ENCODE peak calls at places on chromosome 7, in seven cellular contexts. J, Y, L, C, N, W and E are unnamed samples. For H3K4me1 and H3K36me3, the result is how much of the 10 kb centered on the place peaks cover.

GRCh38 chr7:131325179-131325840 is 2.4 kb upstream of the MKLN1 start:
- DNase-seq in J (peak), N (no peak), Y (no peak), C (no peak), L (no peak), W (no peak), E (no peak)

GRCh38 chr7:45943986-45944385 is 22.9 kb upstream of the IGFBP3 start:
- DNase-seq in Y (no peak), N (no peak), C (no peak), W (no peak), J (no peak), L (no peak), E (no peak)

GRCh38 chr7:110224643-110225042 is 866.3 kb upstream of the LRRN3 start:
- DNase-seq in N (peak), Y (no peak), L (no peak), C (no peak), W (no peak), J (no peak), E (no peak)

GRCh38 chr7:23955600-23956149 is 245.7 kb downstream of the STK31 start:
- DNase-seq in Y (no peak), C (no peak), L (peak), J (no peak), N (no peak), W (no peak), E (no peak)

GRCh38 chr7:102836206-102836938 is 76.4 kb upstream of the LRRC17 start:
- DNase-seq in L (no peak), N (peak), Y (no peak), C (no peak), W (no peak), J (peak), E (no peak)

GRCh38 chr7:7980134-7980533 is 11.5 kb downstream of the GLCCI1 start:
- DNase-seq in W (no peak), Y (no peak), C (no peak), L (no peak), J (no peak), N (no peak), E (no peak)

GRCh38 chr7:148395292-148395691 is 195.3 kb upstream of the C7orf33 start:
- DNase-seq in J (no peak), N (no peak), Y (no peak), W (no peak), L (peak), C (no peak), E (no peak)

GRCh38 chr7:14446829-14447228 is 455.7 kb downstream of the DGKB start:
- DNase-seq in J (no peak), C (no peak), W (no peak), N (no peak), Y (peak), L (no peak), E (no peak)

GRCh38 chr7:101093907-101094306 is 8.6 kb downstream of the TRIM56 start:
- DNase-seq in W (no peak), N (peak), J (peak), C (no peak), L (no peak), Y (no peak), E (no peak)

GRCh38 chr7:74193054-74193453 is 16.8 kb upstream of the LAT2 start:
- DNase-seq in W (no peak), N (no peak), L (no peak), Y (no peak), J (no peak), C (no peak), E (no peak)

GRCh38 chr7:102287465-102288146 is 938 bp downstream of the SH2B2 start:
- DNase-seq in Y (no peak), W (peak), J (peak), L (peak), C (no peak), N (peak), E (peak)

GRCh38 chr7:81004098-81004497 is 85.2 kb upstream of the SEMA3C start:
- DNase-seq in Y (no peak), C (no peak), N (peak), J (peak), W (no peak), L (no peak), E (no peak)

GRCh38 chr7:154431045-154431444 is 378.8 kb downstream of the DPP6 start:
- DNase-seq in L (no peak), C (no peak), N (no peak), J (no peak), Y (no peak), W (no peak), E (no peak)

GRCh38 chr7:91034459-91035368 is 229.5 kb upstream of the FZD1 start:
- DNase-seq in W (peak), N (peak), C (peak), L (peak), Y (no peak), J (peak), E (peak)

GRCh38 chr7:91550931-91551330 is 286.7 kb downstream of the FZD1 start:
- DNase-seq in N (no peak), W (no peak), J (no peak), Y (no peak), C (no peak), L (no peak), E (no peak)

GRCh38 chr7:121433775-121434174 is 37.7 kb upstream of the FAM3C start:
- DNase-seq in W (no peak), Y (no peak), C (no peak), L (no peak), N (no peak), J (no peak), E (no peak)

GRCh38 chr7:73828107-73828803 is 2.5 kb upstream of the CLDN4 start:
- DNase-seq in C (no peak), L (no peak), N (peak), W (peak), Y (peak), J (peak), E (no peak)

GRCh38 chr7:45469103-45469502 is 105.1 kb upstream of the ADCY1 start:
- DNase-seq in N (peak), L (no peak), Y (no peak), W (no peak), J (no peak), C (no peak), E (no peak)

GRCh38 chr7:43758029-43758860 is at the start of gene BLVRA:
- DNase-seq in L (peak), C (peak), J (peak), N (peak), Y (peak), W (peak), E (peak)

GRCh38 chr7:84188811-84189405 is 5.7 kb downstream of the SEMA3A start:
- DNase-seq in N (no peak), Y (no peak), W (no peak), C (no peak), J (peak), L (no peak), E (peak)

GRCh38 chr7:100127866-100128601 is 1.3 kb downstream of the MBLAC1 start:
- DNase-seq in Y (peak), N (no peak), L (peak), J (peak), W (no peak), C (no peak), E (peak)

GRCh38 chr7:33040803-33041516 is 21.6 kb downstream of the NT5C3A start:
- DNase-seq in C (no peak), J (peak), W (peak), Y (peak), N (peak), L (no peak), E (peak)

GRCh38 chr7:123070702-123071286 is 75.3 kb upstream of the TAS2R16 start:
- DNase-seq in Y (no peak), N (no peak), L (peak), C (no peak), W (no peak), J (peak), E (peak)

GRCh38 chr7:34342403-34342802 is 315.6 kb upstream of the NPSR1 start:
- DNase-seq in C (no peak), L (no peak), N (no peak), J (no peak), W (no peak), Y (no peak), E (no peak)

DNA sequence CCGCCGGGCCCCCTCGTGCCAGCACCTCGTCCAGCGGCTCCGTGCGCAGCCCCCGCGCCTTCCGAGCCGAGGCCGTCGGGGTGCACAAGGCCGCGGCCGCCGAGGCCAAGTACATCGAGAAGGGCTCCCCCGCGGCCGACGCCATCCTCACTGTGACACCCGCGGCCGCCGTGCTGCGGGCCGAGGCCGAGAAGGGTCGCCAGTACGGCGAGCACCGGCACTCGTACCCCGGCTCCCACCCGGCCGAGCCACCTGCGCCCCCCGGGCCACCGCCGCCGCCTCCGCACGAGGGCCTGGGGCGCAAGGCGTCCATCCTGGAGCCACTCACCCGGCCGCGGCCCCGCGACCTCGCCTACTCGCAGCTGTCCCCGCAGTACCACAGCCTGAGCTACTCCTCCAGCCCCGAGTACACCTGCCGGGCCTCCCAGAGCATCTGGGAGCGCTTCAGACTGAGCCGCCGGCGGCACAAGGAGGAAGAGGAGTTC is 76.5 kb downstream of the ELFN1 start:
- DNase-seq in C (no peak), L (no peak), W (no peak), Y (no peak), J (no peak), N (no peak), E (no peak)
- H3K4me1 ChIP-seq in C (under half), L (under half), W (under half), Y (under half), J (under half), N (under half), E (under half)

DNA sequence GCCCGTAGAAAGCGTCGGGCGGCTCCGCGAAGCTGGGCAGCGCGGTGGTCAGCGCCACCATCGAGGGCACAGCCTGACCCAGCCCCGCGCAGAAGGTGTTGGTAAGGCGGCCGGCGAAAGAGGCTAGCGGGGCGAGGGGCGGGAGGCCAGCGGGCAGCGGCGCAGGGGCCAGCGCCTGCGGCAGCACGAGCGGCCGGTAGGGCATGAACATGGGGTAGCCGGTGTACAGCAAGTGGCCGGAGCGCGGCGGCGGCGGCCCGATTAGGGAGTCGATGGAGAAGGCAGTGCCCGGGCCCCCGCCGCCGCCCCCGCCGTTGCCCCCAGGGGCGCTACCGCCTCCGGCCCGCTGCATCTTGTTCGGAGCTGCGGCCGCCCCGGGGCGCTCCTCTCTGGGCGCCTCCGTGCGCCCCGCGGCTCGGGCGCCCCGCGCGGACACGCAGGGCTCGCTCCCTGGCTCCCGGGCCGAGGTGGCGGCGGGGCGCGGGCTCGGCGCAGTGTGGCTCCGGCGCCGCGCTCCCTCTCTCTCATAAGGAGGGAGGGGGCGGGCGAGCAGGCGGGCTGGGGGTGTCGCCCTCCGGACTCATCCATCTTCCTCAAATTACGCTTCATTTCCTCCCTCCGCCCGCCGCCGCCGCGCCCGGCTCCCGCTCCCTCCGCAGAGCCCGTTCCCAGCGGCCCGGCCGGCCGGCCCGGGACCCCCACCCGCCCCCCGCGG is at the start of gene GBX1:
- DNase-seq in L (peak), N (no peak), C (no peak), W (peak), J (peak), Y (no peak), E (no peak)
- H3K4me3 ChIP-seq in L (peak), N (peak), C (peak), W (peak), J (peak), Y (peak), E (peak)

GRCh38 chr7:140025241-140025640 is 37.5 kb downstream of the PARP12 start:
- DNase-seq in N (no peak), W (no peak), Y (no peak), C (no peak), J (no peak), L (no peak), E (no peak)
- H3K36me3 ChIP-seq in N (under half), W (under half), Y (under half), C (under half), J (under half), L (under half), E (under half)

DNA sequence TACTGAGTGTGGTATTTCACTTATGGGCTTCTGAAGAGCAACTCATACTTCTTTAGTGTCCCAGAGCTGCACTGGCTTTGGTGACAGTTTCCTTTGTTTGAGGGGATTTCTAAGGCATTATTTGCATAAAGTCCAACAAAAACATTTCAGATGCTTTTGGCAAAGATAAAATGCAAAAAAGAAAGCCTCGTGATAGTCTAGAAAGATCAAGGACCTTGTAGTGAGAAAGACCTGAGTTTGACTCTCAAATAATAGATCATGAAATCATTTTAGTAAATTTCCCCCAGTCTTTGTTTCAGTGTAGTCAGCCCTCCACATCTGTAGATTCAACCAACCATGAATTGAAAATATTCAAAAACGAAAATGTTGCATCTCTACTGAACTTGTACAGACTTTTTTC is 107.4 kb downstream of the EEPD1 start:
- DNase-seq in C (no peak), L (no peak), W (no peak), Y (no peak), J (no peak), N (no peak), E (no peak)
- H3K4me1 ChIP-seq in C (under half), L (under half), W (under half), Y (under half), J (under half), N (under half), E (under half)

GRCh38 chr7:42151309-42151708 is 85.7 kb downstream of the GLI3 start:
- DNase-seq in Y (no peak), L (no peak), N (no peak), J (peak), W (no peak), C (no peak), E (no peak)
- H3K4me3 ChIP-seq in Y (no peak), L (no peak), N (no peak), J (no peak), W (no peak), C (peak), E (peak)

GRCh38 chr7:47281161-47281560 is 300.8 kb downstream of the TNS3 start:
- DNase-seq in N (no peak), J (no peak), C (no peak), W (no peak), Y (no peak), L (no peak), E (no peak)

GRCh38 chr7:47281966-47282643 is 299.8 kb downstream of the TNS3 start:
- DNase-seq in C (no peak), L (no peak), Y (no peak), J (no peak), W (no peak), N (no peak), E (no peak)

GRCh38 chr7:47283497-47284131 is 298.3 kb downstream of the TNS3 start:
- DNase-seq in C (no peak), Y (no peak), W (no peak), L (no peak), J (no peak), N (peak), E (no peak)

GRCh38 chr7:47284691-47285246 is 297.1 kb downstream of the TNS3 start:
- DNase-seq in J (no peak), W (no peak), C (no peak), L (no peak), N (no peak), Y (no peak), E (no peak)

DNA sequence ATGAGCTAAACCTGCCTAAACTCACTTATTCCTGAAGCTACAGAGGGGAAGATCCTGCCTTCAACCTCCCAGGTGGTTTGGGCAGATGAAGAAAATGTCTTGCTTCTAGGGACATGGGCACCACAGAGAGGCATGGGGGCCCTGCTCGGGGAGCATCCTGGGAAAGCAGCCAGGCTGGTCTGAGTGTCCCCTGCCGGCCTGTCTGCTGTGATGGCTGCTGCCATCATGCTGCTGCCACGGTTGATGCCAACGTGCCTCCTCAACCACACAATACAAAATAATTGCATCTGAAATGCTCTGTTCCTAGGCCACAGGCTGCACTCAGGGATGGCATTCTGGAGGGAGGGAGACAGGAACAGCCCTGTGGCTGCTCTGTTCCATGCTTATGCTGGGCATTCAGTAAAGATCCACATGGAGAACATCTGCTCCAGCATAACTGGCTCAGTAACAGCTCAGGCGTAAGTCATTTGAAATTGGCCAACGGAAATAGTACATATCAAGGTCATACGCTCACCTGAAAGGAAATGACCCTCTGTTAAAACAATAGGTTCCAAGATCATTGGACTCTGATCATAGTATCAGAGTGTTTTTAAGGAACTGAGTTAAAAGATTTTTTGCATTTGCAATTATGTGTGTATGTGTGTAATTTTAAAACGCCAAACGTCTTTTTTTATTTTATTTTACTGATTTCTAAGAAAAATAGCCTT is 299.0 kb downstream of the TNS3 start:
- DNase-seq in J (no peak), N (no peak), C (no peak), L (no peak), Y (no peak), W (no peak), E (no peak)
- H3K36me3 ChIP-seq in J (under half), N (under half), C (under half), L (under half), Y (under half), W (half or more), E (under half)